ENCODE peak calls at places on chromosomes 7 and 10, in four cellular contexts. J is HepG2, R is K562, Y is GM12878. T is an unnamed sample.

GRCh38 chr7:38311329-38311937 is 38.0 kb upstream of the TARP start:
- DNase-seq in J (no peak), R (peak), Y (no peak), T (peak)

GRCh38 chr7:117279931-117280525 is 42.8 kb downstream of the WNT2 start:
- DNase-seq in R (peak), Y (no peak), J (no peak), T (no peak)

GRCh38 chr10:75544381-75544780 is 113.0 kb downstream of the LRMDA start:
- DNase-seq in Y (no peak), J (no peak), R (no peak), T (no peak)

GRCh38 chr10:90560331-90560730 is 297.5 kb downstream of the HTR7 start:
- DNase-seq in J (no peak), Y (no peak), R (no peak), T (no peak)

GRCh38 chr7:135537453-135537852 is 20.3 kb upstream of the NUP205 start:
- DNase-seq in J (no peak), Y (no peak), R (no peak), T (no peak)

GRCh38 chr7:73520673-73521635 is 1.1 kb downstream of the BAZ1B start:
- DNase-seq in J (no peak), Y (no peak), R (peak), T (peak)

GRCh38 chr7:112022128-112022527 is 184.1 kb downstream of the DOCK4 start:
- DNase-seq in Y (no peak), J (peak), R (no peak), T (no peak)

GRCh38 chr7:85055906-85056305 is 130.9 kb downstream of the SEMA3D start:
- DNase-seq in J (no peak), R (no peak), Y (no peak), T (no peak)

GRCh38 chr10:22791655-22792054 is 77.3 kb upstream of the PIP4K2A start:
- DNase-seq in R (no peak), J (no peak), Y (no peak), T (no peak)

GRCh38 chr10:110344622-110345021 is 39.9 kb upstream of the SMNDC1 start:
- DNase-seq in Y (no peak), R (no peak), J (no peak), T (no peak)

GRCh38 chr7:28958235-28958945 is at the start of gene TRIL:
- DNase-seq in Y (no peak), R (no peak), J (no peak), T (peak)

GRCh38 chr10:88661018-88661417 is 3.2 kb upstream of the LIPF start:
- DNase-seq in J (no peak), Y (no peak), R (no peak), T (no peak)

GRCh38 chr10:10499839-10500238 is 517.8 kb upstream of the CELF2 start:
- DNase-seq in R (no peak), Y (no peak), J (no peak), T (no peak)

GRCh38 chr10:88008866-88009470 is 145.5 kb downstream of the PTEN start:
- DNase-seq in Y (no peak), R (no peak), J (no peak), T (no peak)

GRCh38 chr7:116534790-116535189 is 10.0 kb downstream of the CAV1 start:
- DNase-seq in R (no peak), Y (no peak), J (no peak), T (no peak)

GRCh38 chr10:124155781-124156401 is 62.5 kb upstream of the CHST15 start:
- DNase-seq in J (no peak), Y (no peak), R (no peak), T (no peak)

GRCh38 chr7:23689165-23689564 is 9.2 kb downstream of the FAM221A start:
- DNase-seq in J (no peak), Y (no peak), R (no peak), T (no peak)

GRCh38 chr7:46681865-46682503 is 760.9 kb upstream of the IGFBP3 start:
- DNase-seq in Y (no peak), R (no peak), J (no peak), T (no peak)

GRCh38 chr7:46679671-46680070 is 758.6 kb upstream of the IGFBP3 start:
- DNase-seq in J (no peak), Y (no peak), R (no peak), T (no peak)

GRCh38 chr7:46680147-46680546 is 759.1 kb upstream of the IGFBP3 start:
- DNase-seq in J (no peak), Y (no peak), R (no peak), T (no peak)

GRCh38 chr7:46685051-46685450 is 764.0 kb upstream of the IGFBP3 start:
- DNase-seq in J (no peak), R (no peak), Y (no peak), T (no peak)

DNA sequence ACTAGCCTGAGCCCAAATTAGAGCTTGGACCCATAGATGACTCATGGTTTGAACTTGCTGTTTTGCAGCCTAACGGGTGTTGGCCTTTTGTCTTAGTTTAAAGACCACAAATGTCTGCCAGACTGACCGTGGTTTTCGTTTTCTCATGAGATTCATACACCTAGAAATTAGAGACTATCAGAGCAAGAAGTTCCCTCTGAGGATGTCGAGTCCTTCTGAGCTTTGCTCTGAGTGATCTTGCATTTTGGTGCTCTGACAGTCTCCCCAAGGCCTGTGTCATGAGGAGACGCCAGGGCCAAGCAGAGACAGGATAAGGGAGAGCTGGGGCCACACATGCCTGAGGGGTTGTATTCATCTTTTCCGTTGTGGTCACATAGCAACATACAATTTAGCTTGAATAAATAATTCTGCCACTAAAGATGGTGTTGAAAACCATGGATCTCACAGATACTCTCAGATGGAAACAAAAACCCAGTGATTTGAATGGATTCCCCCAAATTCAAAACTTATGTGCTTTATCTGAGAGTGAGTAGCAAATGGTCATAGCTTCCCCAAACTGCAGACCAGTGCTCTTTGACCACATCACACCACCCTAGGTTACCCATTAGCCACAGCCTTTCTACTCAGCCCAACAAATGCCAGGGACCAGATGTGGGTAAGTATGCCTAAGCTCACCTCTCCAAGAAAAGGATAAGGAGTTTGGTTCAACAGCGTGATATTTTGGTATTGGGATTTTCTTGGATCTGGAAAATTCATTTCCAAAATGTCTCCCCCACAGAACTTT is 762.0 kb upstream of the IGFBP3 start:
- DNase-seq in R (no peak), Y (no peak), J (no peak), T (no peak)
- TF ChIP-seq FOXM1 in R (no peak), Y (no peak), J (no peak), T (no peak)

GRCh38 chr7:55509322-55509721 is 63.0 kb downstream of the VOPP1 start:
- DNase-seq in R (no peak), J (no peak), Y (no peak), T (no peak)
- TF ChIP-seq CHD2 in R (no peak), J (no peak), Y (no peak), T (no peak)

GRCh38 chr10:106167946-106168345 is 996.6 kb downstream of the SORCS1 start:
- DNase-seq in R (no peak), Y (no peak), J (no peak), T (no peak)
- TF ChIP-seq POLR2AphosphoS5 in R (no peak), Y (no peak), J (no peak), T (no peak)

GRCh38 chr10:57562211-57562610 is 705.5 kb downstream of the IPMK start:
- DNase-seq in R (no peak), J (no peak), Y (no peak), T (no peak)
- TF ChIP-seq FOXM1 in R (no peak), J (no peak), Y (no peak), T (no peak)

DNA sequence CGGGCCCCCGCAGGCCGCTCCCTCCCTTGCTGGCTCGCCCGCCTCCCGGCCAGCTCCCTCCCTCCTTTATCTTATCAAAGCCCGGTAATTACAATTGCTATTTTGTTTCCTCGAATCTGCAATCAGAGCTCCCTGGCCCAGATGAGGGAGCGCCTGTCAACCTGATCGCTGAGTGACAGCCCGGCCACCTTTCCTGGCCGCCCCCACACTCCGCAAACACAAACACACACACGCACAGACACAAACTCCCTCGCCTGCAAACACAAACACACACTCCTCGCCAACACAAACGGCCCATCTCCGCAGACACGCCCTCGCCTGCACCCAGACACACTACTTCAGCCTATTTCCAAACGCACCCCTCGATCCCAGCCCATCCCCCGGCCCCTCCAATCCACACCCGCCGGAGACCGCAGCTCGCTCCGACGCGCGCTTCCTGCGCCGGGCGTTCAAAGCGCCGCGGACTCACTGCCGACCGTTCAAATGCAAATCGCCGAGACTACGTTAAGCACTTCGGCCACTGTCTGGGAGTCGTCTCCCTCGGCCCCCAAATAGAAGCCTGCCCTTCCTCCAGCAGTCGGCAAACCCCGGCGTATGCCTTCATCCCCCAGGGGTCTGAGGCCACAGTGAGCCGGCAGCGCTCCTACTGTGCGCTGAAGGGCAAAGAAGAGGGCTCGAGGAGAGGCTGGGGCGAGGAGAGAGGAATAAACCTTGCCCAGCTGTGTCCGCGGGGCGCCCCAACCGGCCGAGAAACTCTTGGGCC is 3.0 kb upstream of the FGF8 start:
- DNase-seq in R (peak), Y (no peak), J (no peak), T (peak)
- TF ChIP-seq CHD2 in R (no peak), Y (peak), J (no peak), T (no peak)

GRCh38 chr10:114102253-114102652 is 58.6 kb downstream of the ADRB1 start:
- DNase-seq in Y (no peak), J (no peak), R (no peak), T (no peak)

GRCh38 chr10:114103286-114103685 is 59.6 kb downstream of the ADRB1 start:
- DNase-seq in Y (peak), R (peak), J (peak), T (peak)

GRCh38 chr10:114095676-114096331 is 52.1 kb downstream of the ADRB1 start:
- DNase-seq in J (no peak), Y (no peak), R (no peak), T (peak)

GRCh38 chr10:114096864-114097263 is 53.2 kb downstream of the ADRB1 start:
- DNase-seq in Y (no peak), J (no peak), R (no peak), T (no peak)

DNA sequence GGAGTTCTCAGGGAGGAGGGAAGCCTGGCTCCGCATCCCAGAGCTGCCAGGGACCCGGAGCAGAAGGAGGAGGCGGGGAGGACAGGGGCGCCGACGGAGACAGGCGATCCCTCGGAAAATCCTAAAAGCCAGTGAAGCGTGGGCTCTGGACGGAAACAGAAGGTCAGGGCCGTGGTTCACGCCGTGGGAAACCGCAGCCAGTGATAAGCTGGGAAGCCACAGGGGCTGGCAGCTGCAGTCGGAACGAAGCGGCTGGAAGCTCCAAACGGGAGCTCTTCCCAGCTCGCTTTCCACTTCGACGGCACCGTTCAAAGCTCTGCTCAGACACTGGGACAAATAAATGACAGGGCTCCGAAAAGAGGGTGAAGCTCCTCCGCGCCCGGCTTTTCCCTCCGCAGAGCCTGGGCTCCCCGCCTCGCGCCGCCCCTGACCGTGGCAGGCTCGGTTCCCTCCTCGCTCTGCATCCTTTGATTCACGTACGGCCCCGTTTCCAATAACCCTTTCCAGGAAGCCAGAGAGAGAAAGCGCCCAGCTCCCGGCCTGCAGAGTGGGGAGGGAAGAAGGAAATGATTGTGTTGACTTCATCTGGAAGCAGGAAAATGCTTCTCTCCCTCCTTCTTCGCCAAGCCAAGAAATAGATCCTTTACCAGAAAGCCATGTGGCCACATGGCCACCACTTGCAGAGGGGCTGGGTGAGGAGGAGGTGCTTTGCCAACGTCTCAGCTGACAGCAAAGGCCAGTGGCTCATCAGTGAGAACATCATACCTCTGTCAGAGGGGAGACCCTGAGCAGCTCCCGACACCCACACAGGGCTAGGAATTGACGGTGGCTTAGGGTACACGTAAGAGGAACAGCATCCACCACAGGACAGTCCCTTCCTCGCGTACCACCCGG is 57.4 kb downstream of the ADRB1 start:
- DNase-seq in Y (no peak), J (no peak), R (peak), T (peak)
- TF ChIP-seq POLR2AphosphoS5 in Y (no peak), J (no peak), R (no peak), T (no peak)

DNA sequence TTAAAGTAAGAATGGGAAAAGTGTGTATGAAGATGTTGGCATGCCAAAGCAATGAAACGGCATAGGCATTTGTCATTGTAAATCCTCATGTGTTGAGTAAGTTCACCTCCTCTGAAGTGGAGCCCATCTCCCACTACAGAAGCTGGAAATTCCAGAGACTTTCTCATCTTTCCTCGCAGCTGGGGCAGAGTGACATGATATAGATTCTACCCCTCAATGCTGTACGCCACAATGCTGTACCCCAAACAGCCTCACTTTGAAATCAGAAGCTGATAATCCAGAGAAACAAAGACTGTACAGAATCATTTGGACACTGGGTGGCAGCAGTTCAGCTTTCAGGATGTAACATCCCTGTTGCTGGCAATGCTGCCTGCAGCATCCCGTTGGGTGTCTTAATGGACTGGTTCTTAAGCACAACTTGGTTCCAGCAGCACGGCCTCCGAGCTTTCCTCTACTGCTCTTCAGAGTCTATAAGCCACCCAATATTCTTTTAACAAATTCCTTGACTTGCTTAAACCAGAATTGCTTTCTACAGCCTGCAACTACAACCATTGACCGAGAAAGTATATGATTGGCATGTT is 18.8 kb downstream of the ZC3HAV1L start:
- DNase-seq in R (peak), Y (no peak), J (peak), T (peak)
- TF ChIP-seq FOXM1 in R (no peak), Y (no peak), J (no peak), T (no peak)

GRCh38 chr10:122514045-122514840 is 46.3 kb upstream of the DMBT1 start:
- DNase-seq in J (no peak), R (no peak), Y (no peak), T (no peak)

GRCh38 chr10:122515022-122515424 is 45.5 kb upstream of the DMBT1 start:
- DNase-seq in Y (no peak), R (no peak), J (no peak), T (no peak)

GRCh38 chr10:122516733-122517132 is 43.8 kb upstream of the DMBT1 start:
- DNase-seq in J (no peak), R (no peak), Y (no peak), T (no peak)

GRCh38 chr10:122513053-122513452 is 47.5 kb upstream of the DMBT1 start:
- DNase-seq in J (no peak), Y (no peak), R (no peak), T (no peak)

GRCh38 chr10:122515588-122516231 is 44.8 kb upstream of the DMBT1 start:
- DNase-seq in Y (no peak), J (no peak), R (no peak), T (no peak)
- TF ChIP-seq CHD2 in Y (no peak), J (no peak), R (no peak), T (no peak)

GRCh38 chr7:157355784-157356511 is 19.1 kb downstream of the DNAJB6 start:
- DNase-seq in R (no peak), J (no peak), Y (no peak), T (peak)
- TF ChIP-seq POLR2AphosphoS5 in R (no peak), J (no peak), Y (no peak), T (no peak)

T was measured in SK-N-SH.